ENCODE peak calls at places on chromosomes 12 and 14, in four cellular contexts. B is mesenchymal stem cell, M is left lung, T is tibial artery. I is an unnamed sample.

GRCh38 chr14:100735271-100735670 is 8.6 kb downstream of the DLK1 start:
- DNase-seq in B (no peak), T (no peak), M (peak), I (no peak)

GRCh38 chr12:126389961-126390360 is 1324.7 kb downstream of the AACS start:
- DNase-seq in M (no peak), B (no peak), T (no peak), I (no peak)

GRCh38 chr14:86363047-86363446 is 833.1 kb downstream of the FLRT2 start:
- DNase-seq in M (no peak), B (no peak), T (no peak), I (no peak)

GRCh38 chr14:24365600-24366374 is 2.2 kb upstream of the NFATC4 start:
- DNase-seq in T (peak), M (peak), B (peak), I (peak)

GRCh38 chr14:72708708-72709475 is 185.0 kb downstream of the DPF3 start:
- DNase-seq in T (no peak), M (no peak), B (no peak), I (no peak)

GRCh38 chr14:67280506-67280905 is 39.3 kb downstream of the PALS1 start:
- DNase-seq in T (no peak), B (no peak), M (no peak), I (peak)

GRCh38 chr12:29521951-29522350 is 24.5 kb upstream of the OVCH1 start:
- DNase-seq in B (peak), T (no peak), M (no peak), I (no peak)

GRCh38 chr12:8844665-8845064 is 22.2 kb downstream of the A2ML1 start:
- DNase-seq in B (no peak), M (no peak), T (no peak), I (no peak)

GRCh38 chr12:15599266-15600037 is 189.7 kb downstream of the EPS8 start:
- DNase-seq in B (no peak), M (no peak), T (no peak), I (peak)

GRCh38 chr14:23299558-23299957 is 3.1 kb downstream of the PPP1R3E start:
- DNase-seq in B (peak), M (no peak), T (no peak), I (peak)

GRCh38 chr12:102873077-102873476 is 44.0 kb downstream of the PAH start:
- DNase-seq in B (no peak), M (no peak), T (no peak), I (no peak)

GRCh38 chr12:2183556-2184541 is 131.1 kb downstream of the CACNA1C start:
- DNase-seq in B (peak), T (no peak), M (no peak), I (peak)

GRCh38 chr12:810635-811415 is 58.4 kb downstream of the WNK1 start:
- DNase-seq in T (no peak), B (no peak), M (no peak), I (no peak)

GRCh38 chr12:1044697-1045096 is 53.7 kb downstream of the ERC1 start:
- DNase-seq in B (peak), M (no peak), T (no peak), I (peak)

GRCh38 chr12:6367065-6367968 is 8.0 kb downstream of the SCNN1A start:
- DNase-seq in T (no peak), M (no peak), B (peak), I (peak)

GRCh38 chr14:103102689-103103260 is 8.2 kb downstream of the EXOC3L4 start:
- DNase-seq in T (no peak), B (no peak), M (no peak), I (no peak)

GRCh38 chr12:107379852-107380567 is 286.7 kb upstream of the CRY1 start:
- DNase-seq in B (no peak), M (no peak), T (no peak), I (peak)

GRCh38 chr14:103292426-103293374 is 41.3 kb upstream of the EIF5 start:
- DNase-seq in M (peak), T (peak), B (peak), I (peak)

GRCh38 chr12:31732926-31733548 is 4.2 kb upstream of the AMN1 start:
- DNase-seq in B (peak), M (no peak), T (no peak), I (peak)

GRCh38 chr12:120115692-120116442 is 686 bp downstream of the RAB35 start:
- DNase-seq in M (no peak), B (peak), T (no peak), I (peak)

GRCh38 chr14:105411985-105412767 is 7.5 kb upstream of the MTA1 start:
- DNase-seq in B (no peak), M (no peak), T (no peak), I (no peak)

GRCh38 chr14:105412768-105413541 is 6.7 kb upstream of the MTA1 start:
- DNase-seq in B (no peak), M (no peak), T (no peak), I (no peak)

GRCh38 chr14:105409379-105409778 is 10.2 kb upstream of the MTA1 start:
- DNase-seq in T (no peak), B (no peak), M (no peak), I (no peak)

GRCh38 chr14:105410642-105411016 is 9.0 kb upstream of the MTA1 start:
- DNase-seq in T (no peak), M (no peak), B (no peak), I (no peak)

GRCh38 chr14:105411017-105411941 is 8.3 kb upstream of the MTA1 start:
- DNase-seq in T (no peak), M (no peak), B (peak), I (peak)
- H3K4me3 ChIP-seq in T (peak), M (no peak), B (peak), I (peak)

GRCh38 chr12:20527396-20528154 is 159.2 kb downstream of the PDE3A start:
- DNase-seq in M (no peak), B (no peak), T (no peak), I (no peak)
- H3K27ac ChIP-seq in M (no peak), B (peak), T (peak), I (no peak)

GRCh38 chr12:132414634-132415340 is 75.2 kb upstream of the FBRSL1 start:
- DNase-seq in T (peak), B (peak), M (peak), I (peak)
- H3K4me3 ChIP-seq in T (no peak), B (no peak), M (no peak), I (no peak)

DNA sequence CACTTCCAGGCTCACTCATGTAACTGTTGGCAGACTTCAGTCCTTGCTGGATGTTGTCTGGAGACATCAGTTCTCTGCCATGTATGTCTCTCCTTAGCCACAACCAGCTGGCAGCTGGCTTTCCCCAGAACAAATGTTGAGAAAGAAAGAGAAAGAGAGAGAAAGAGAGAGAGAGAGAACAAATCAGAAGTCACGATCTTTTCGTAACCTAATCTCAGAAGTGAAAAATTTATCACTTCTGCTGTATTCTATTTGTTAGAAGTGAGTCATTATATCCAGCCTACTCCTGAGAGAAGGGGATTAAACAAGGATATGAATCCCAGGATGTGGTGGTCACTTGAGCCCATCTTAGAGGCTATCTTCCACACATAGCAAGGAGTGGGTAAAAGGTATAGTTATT is 101.2 kb downstream of the BTG1 start:
- DNase-seq in T (no peak), B (no peak), M (no peak), I (no peak)
- H3K27ac ChIP-seq in T (no peak), B (no peak), M (no peak), I (no peak)

GRCh38 chr14:35154016-35154415 is 31.7 kb downstream of the PRORP start:
- DNase-seq in B (no peak), M (no peak), T (no peak), I (no peak)

GRCh38 chr14:35159742-35160409 is 37.5 kb downstream of the PRORP start:
- DNase-seq in T (no peak), B (peak), M (no peak), I (peak)

GRCh38 chr14:35158951-35159653 is 36.8 kb downstream of the PRORP start:
- DNase-seq in M (no peak), T (no peak), B (peak), I (peak)

GRCh38 chr14:35158491-35158890 is 36.1 kb downstream of the PRORP start:
- DNase-seq in T (no peak), M (no peak), B (no peak), I (no peak)

GRCh38 chr14:35155962-35156361 is 33.6 kb downstream of the PRORP start:
- DNase-seq in B (peak), T (no peak), M (no peak), I (peak)
- H3K4me3 ChIP-seq in B (no peak), T (no peak), M (no peak), I (no peak)

GRCh38 chr14:93075891-93076290 is 39.8 kb downstream of the ITPK1 start:
- DNase-seq in M (no peak), T (no peak), B (no peak), I (no peak)

GRCh38 chr14:93073366-93073722 is 42.4 kb downstream of the ITPK1 start:
- DNase-seq in B (no peak), M (peak), T (no peak), I (no peak)

GRCh38 chr14:93076755-93077154 is 39.0 kb downstream of the ITPK1 start:
- DNase-seq in B (no peak), M (no peak), T (no peak), I (no peak)

GRCh38 chr14:93072659-93073365 is 42.9 kb downstream of the ITPK1 start:
- DNase-seq in B (no peak), T (no peak), M (no peak), I (no peak)

GRCh38 chr14:93073833-93074769 is 41.6 kb downstream of the ITPK1 start:
- DNase-seq in M (peak), T (peak), B (peak), I (peak)
- H3K27ac ChIP-seq in M (peak), T (peak), B (no peak), I (no peak)

DNA sequence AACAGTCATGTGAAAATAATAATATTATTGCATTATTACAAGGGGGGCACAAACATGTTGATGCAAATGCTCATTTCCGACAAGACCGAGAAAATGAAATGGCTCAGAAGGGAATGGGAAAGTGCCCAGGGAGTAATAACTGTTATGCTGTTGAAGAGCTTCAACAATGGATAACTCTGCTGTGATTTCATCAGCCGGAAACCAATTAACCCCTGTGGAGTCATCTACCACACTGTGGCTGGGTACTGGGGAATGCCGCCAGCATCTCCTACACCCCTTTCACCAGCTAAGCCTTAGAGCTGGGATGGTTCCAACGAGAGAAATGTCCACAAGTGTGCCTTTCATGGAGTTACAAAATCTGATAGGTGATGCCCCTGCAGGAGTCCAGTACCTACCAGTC is 509.4 kb upstream of the CCDC196 start:
- DNase-seq in M (no peak), B (no peak), T (no peak), I (peak)
- H3K4me3 ChIP-seq in M (no peak), B (no peak), T (no peak), I (no peak)

GRCh38 chr12:22625671-22626251 is 790 bp downstream of the ETNK1 start:
- DNase-seq in M (peak), B (peak), T (peak), I (peak)

GRCh38 chr12:22626429-22626828 is 1.5 kb downstream of the ETNK1 start:
- DNase-seq in M (no peak), B (peak), T (no peak), I (peak)

GRCh38 chr12:22628228-22628627 is 3.3 kb downstream of the ETNK1 start:
- DNase-seq in M (no peak), T (no peak), B (no peak), I (no peak)

GRCh38 chr12:22624908-22625646 is at the start of gene ETNK1:
- DNase-seq in M (peak), B (peak), T (peak), I (peak)

DNA sequence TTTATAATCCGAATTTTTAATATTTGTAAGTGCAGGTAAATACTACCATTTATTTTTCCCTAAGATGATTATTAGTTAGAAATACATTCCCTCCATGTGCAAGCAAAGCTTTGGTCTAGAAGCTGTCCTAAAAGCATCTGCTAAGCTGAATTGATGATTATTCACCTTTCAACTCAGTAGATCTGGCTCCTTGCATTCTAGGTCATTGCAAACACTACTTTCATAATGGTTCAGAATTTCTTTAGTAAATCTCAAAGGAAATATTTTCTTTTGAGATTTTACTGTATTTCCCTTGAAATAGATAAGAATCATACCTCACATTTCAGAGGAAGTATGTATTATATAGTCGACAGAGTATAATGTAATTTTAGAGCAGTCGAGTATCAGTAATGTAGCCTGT is 2.4 kb downstream of the ETNK1 start:
- DNase-seq in T (no peak), M (no peak), B (peak), I (no peak)
- H3K27ac ChIP-seq in T (peak), M (peak), B (no peak), I (peak)

I was measured in A673.